ENCODE peak calls at places on chromosomes 7 and 10, in seven cellular contexts. Q is IMR-90, H is endothelial cell of umbilical vein, D is HCT116, J is adrenal gland, W is transverse colon, G is heart left ventricle. B is an unnamed sample. For H3K27me3, the result is how much of the 10 kb centered on the place peaks cover.

GRCh38 chr7:159028456-159029401 is 115.9 kb downstream of the VIPR2 start:
- DNase-seq in W (peak), J (no peak), H (no peak), D (no peak), Q (no peak), G (no peak), B (peak)

GRCh38 chr7:100629117-100629711 is 12.1 kb downstream of the TFR2 start:
- DNase-seq in Q (no peak), H (no peak), G (no peak), W (peak), J (peak), D (peak), B (no peak)

GRCh38 chr10:34643620-34644019 is 171.5 kb downstream of the PARD3 start:
- DNase-seq in J (no peak), H (no peak), D (no peak), G (no peak), Q (no peak), W (no peak), B (no peak)

GRCh38 chr10:78804356-78805032 is 264.3 kb upstream of the ZMIZ1 start:
- DNase-seq in J (no peak), H (no peak), G (peak), W (no peak), D (no peak), Q (no peak), B (no peak)

GRCh38 chr7:19665399-19666008 is 43.3 kb downstream of the POLR1F start:
- DNase-seq in G (no peak), J (no peak), D (peak), W (no peak), Q (peak), H (peak), B (no peak)

GRCh38 chr10:97234403-97234802 is 48.6 kb upstream of the SLIT1 start:
- DNase-seq in W (no peak), J (no peak), H (peak), D (peak), Q (peak), G (no peak), B (no peak)

GRCh38 chr10:49323171-49323895 is 24.4 kb downstream of the C10orf71 start:
- DNase-seq in D (no peak), G (peak), H (no peak), Q (no peak), J (no peak), W (no peak), B (peak)

GRCh38 chr10:96496281-96496925 is 17.3 kb downstream of the TLL2 start:
- DNase-seq in H (peak), G (no peak), J (peak), W (no peak), Q (peak), D (no peak), B (peak)

GRCh38 chr7:100489824-100490223 is 6.1 kb downstream of the NYAP1 start:
- DNase-seq in D (no peak), H (no peak), J (no peak), W (no peak), G (peak), Q (peak), B (no peak)

GRCh38 chr10:68231106-68231901 is 609 bp downstream of the ATOH7 start:
- DNase-seq in H (peak), G (peak), J (peak), W (peak), Q (peak), D (peak), B (peak)

GRCh38 chr7:139355320-139355719 is 4.4 kb upstream of the LUC7L2 start:
- DNase-seq in H (no peak), J (no peak), G (no peak), Q (no peak), W (no peak), D (no peak), B (no peak)

GRCh38 chr7:20219446-20220292 is 2.5 kb upstream of the MACC1 start:
- DNase-seq in J (peak), W (peak), D (no peak), H (peak), G (peak), Q (peak), B (no peak)

GRCh38 chr7:55296070-55296469 is 69.1 kb upstream of the LANCL2 start:
- DNase-seq in J (no peak), G (no peak), Q (no peak), W (no peak), H (no peak), D (no peak), B (no peak)

GRCh38 chr10:43121444-43121843 is 16.8 kb upstream of the CSGALNACT2 start:
- DNase-seq in Q (no peak), J (peak), D (no peak), W (peak), H (no peak), G (peak), B (no peak)
- TF ChIP-seq POLR2A in Q (no peak), J (no peak), D (no peak), W (no peak), H (no peak), G (no peak), B (no peak)

GRCh38 chr7:155449880-155450557 is 7.9 kb upstream of the EN2 start:
- DNase-seq in J (no peak), W (no peak), H (no peak), D (no peak), Q (no peak), G (no peak), B (no peak)
- H3K27me3 ChIP-seq in J (half or more), W (half or more), H (half or more), D (under half), Q (half or more), G (half or more), B (half or more)

GRCh38 chr10:31132681-31133239 is 101.1 kb upstream of the ZNF438 start:
- DNase-seq in J (no peak), Q (no peak), G (peak), W (no peak), D (no peak), H (no peak), B (no peak)

GRCh38 chr10:31134303-31134928 is 102.8 kb upstream of the ZNF438 start:
- DNase-seq in G (no peak), W (peak), H (peak), J (no peak), D (no peak), Q (peak), B (no peak)

GRCh38 chr10:31133251-31133627 is 101.6 kb upstream of the ZNF438 start:
- DNase-seq in H (peak), G (no peak), D (no peak), Q (no peak), W (no peak), J (no peak), B (no peak)

GRCh38 chr10:31136386-31136785 is 104.7 kb upstream of the ZNF438 start:
- DNase-seq in J (no peak), H (no peak), G (no peak), W (no peak), Q (no peak), D (no peak), B (peak)

GRCh38 chr10:31133628-31134302 is 102.1 kb upstream of the ZNF438 start:
- DNase-seq in H (peak), W (peak), J (peak), Q (peak), D (no peak), G (peak), B (peak)
- TF ChIP-seq POLR2A in H (no peak), W (no peak), J (peak), Q (peak), D (no peak), G (peak), B (peak)

GRCh38 chr10:11713963-11714362 is 28.2 kb upstream of the ECHDC3 start:
- DNase-seq in Q (no peak), G (no peak), D (no peak), H (no peak), W (no peak), J (no peak), B (no peak)
- H3K27me3 ChIP-seq in Q (under half), G (under half), D (under half), H (under half), W (under half), J (under half), B (under half)